ENCODE peak calls at places on chromosomes 13 and 19, in seven cellular contexts. M is mesenchymal stem cell, P is neuronal stem cell, O is H9, E is IMR-90, W is mesendoderm, Q is H1. L is an unnamed sample.

GRCh38 chr13:73138276-73138950 is 79.6 kb downstream of the KLF5 start:
- DNase-seq in O (no peak), P (no peak), E (peak), M (peak), W (peak), Q (no peak), L (peak)

GRCh38 chr19:2969104-2969504 is 8.3 kb upstream of the TLE6 start:
- DNase-seq in E (no peak), O (no peak), M (peak), P (no peak), Q (no peak), W (no peak), L (no peak)

GRCh38 chr19:18657590-18658365 is 20.9 kb downstream of the KLHL26 start:
- DNase-seq in E (peak), Q (no peak), W (peak), M (peak), O (peak), P (peak), L (peak)

GRCh38 chr19:55353803-55354697 is 469 bp downstream of the COX6B2 start:
- DNase-seq in W (peak), Q (peak), E (peak), P (no peak), M (peak), O (peak), L (peak)

GRCh38 chr13:28338202-28338601 is 156.7 kb downstream of the FLT1 start:
- DNase-seq in E (no peak), O (no peak), W (no peak), P (no peak), M (peak), Q (no peak), L (no peak)

GRCh38 chr19:57803594-57804325 is 11.0 kb downstream of the ZNF552 start:
- DNase-seq in W (peak), M (peak), P (peak), E (peak), O (peak), Q (peak), L (peak)

GRCh38 chr19:10760268-10760944 is 42.5 kb downstream of the DNM2 start:
- DNase-seq in O (no peak), P (no peak), M (peak), E (no peak), W (peak), Q (no peak), L (peak)

GRCh38 chr13:113859311-113860050 is 4.4 kb downstream of the GAS6 start:
- DNase-seq in O (peak), M (no peak), E (no peak), W (no peak), Q (no peak), P (no peak), L (no peak)

GRCh38 chr13:79490326-79490725 is 9.4 kb downstream of the NDFIP2 start:
- DNase-seq in M (no peak), O (no peak), Q (no peak), P (no peak), E (no peak), W (no peak), L (no peak)

GRCh38 chr13:99351772-99352171 is 44.6 kb upstream of the GPR183 start:
- DNase-seq in W (peak), E (no peak), O (no peak), P (no peak), M (no peak), Q (peak), L (no peak)

DNA sequence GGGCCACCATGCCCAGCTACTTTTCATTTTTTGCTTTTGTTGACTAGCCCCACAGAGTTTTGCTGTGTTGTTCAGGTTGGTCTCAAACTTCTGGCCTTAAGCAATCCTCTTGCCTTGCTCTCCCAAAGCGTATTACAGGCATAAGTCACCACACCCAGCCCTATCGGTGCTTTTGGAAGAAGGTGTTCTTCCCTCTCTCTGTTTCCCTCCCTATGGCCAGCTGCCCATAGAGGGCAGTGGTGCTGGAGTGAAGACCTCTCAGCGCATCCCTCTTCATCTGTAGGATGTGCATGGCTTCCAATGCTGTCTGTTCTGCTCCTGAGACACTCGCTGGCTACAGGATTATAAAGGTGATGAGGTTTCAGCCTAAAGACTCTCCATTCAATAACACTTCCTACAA is 1.3 kb upstream of the CD22 start:
- DNase-seq in P (no peak), E (no peak), O (peak), Q (no peak), W (peak), M (no peak), L (no peak)
- H4K8ac ChIP-seq in P (no peak), E (no peak), O (no peak), Q (no peak), W (no peak), M (no peak), L (no peak)

GRCh38 chr19:51386882-51387520 is 773 bp downstream of the LIM2 start:
- DNase-seq in O (no peak), Q (no peak), P (no peak), W (no peak), M (no peak), E (no peak), L (no peak)

GRCh38 chr19:51377422-51377821 is 5.0 kb upstream of the NKG7 start:
- DNase-seq in W (no peak), P (no peak), Q (no peak), E (no peak), O (no peak), M (no peak), L (no peak)

GRCh38 chr19:51387924-51388389 is at the start of gene LIM2:
- DNase-seq in O (no peak), M (no peak), P (peak), Q (no peak), W (no peak), E (no peak), L (no peak)

GRCh38 chr19:51380379-51380778 is 7.4 kb downstream of the LIM2 start:
- DNase-seq in E (no peak), W (no peak), O (no peak), Q (no peak), M (no peak), P (no peak), L (no peak)

GRCh38 chr19:51382004-51382403 is 5.8 kb downstream of the LIM2 start:
- DNase-seq in P (no peak), M (no peak), W (no peak), Q (no peak), O (no peak), E (no peak), L (no peak)
- H3K23ac ChIP-seq in P (no peak), M (no peak), W (no peak), Q (no peak), O (no peak), E (no peak), L (no peak)

GRCh38 chr13:54357284-54357933 is 1328.8 kb downstream of the OLFM4 start:
- DNase-seq in W (peak), P (no peak), O (peak), M (no peak), E (no peak), Q (no peak), L (no peak)
- H4K8ac ChIP-seq in W (no peak), P (no peak), O (no peak), M (no peak), E (no peak), Q (no peak), L (no peak)

DNA sequence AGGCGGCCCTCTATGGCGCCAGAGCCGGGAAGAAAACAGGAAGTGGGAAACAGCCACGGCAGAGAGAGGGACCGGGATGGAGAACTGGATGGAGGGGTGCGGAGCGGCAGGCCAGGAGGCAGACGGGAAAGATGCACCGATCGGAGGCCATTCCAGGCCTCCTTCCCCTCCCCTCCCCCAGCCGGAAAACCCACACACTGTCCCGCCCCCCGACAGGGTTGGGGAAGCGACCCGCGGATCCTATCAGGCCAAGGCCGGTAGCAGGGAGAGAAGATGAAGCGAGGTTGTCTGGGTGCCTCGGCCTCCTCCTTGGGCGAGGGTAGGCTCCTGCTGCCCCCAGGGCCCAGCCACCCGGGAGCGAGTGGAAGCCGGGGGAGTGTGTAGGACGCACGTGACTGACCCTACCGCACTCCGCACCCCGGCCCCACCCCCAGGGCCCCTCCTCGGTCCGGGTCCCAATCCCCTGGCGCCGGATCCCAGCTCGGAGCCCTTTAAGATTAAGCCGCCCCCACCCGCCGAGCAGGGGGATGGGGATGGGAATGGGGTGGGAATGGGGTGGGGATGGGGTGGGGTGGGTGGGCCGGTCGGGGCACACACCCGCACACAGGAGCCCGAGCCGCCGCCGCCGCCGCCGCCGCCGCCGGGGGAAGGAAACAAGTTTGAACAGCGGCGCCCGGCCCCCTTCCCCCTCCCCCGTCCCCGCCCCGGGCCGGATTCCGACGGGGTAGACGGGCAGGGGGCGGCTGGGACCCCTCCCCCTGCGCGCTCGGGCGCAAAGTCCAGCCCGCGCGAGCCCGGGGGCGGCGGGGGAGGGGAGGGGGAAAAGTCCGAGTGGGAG is 1.5 kb downstream of the ERF start:
- DNase-seq in Q (peak), P (peak), W (peak), O (peak), M (peak), E (peak), L (peak)
- H3K23ac ChIP-seq in Q (no peak), P (peak), W (peak), O (no peak), M (no peak), E (peak), L (no peak)

GRCh38 chr13:50055454-50055853 is 40.2 kb downstream of the KCNRG start:
- DNase-seq in O (no peak), Q (no peak), W (no peak), M (no peak), E (no peak), P (no peak), L (no peak)
- H4K8ac ChIP-seq in O (no peak), Q (no peak), W (no peak), M (no peak), E (no peak), P (no peak), L (no peak)

GRCh38 chr19:12111176-12111575 is 29.0 kb downstream of the ZNF20 start:
- DNase-seq in O (no peak), Q (no peak), M (no peak), E (no peak), P (no peak), W (no peak), L (peak)
- H3K23ac ChIP-seq in O (no peak), Q (no peak), M (no peak), E (no peak), P (no peak), W (no peak), L (no peak)

L was measured in trophoblast cell.